ENCODE peak calls at places on chromosomes 2 and 18, in seven cellular contexts. One of them, this sample, is unnamed. For H3K4me1, the result is how much of the 10 kb centered on the place peaks cover.

GRCh38 chr2:231923951-231924888 is 2.0 kb downstream of the NPPC start:
- DNase-seq in stomach: no peak
- DNase-seq in adrenal gland: no peak
- DNase-seq in H1: no peak
- DNase-seq in uterus: no peak
- DNase-seq in transverse colon: no peak
- DNase-seq in heart left ventricle: no peak
- DNase-seq in this sample: no peak

GRCh38 chr2:12110074-12110473 is 363.6 kb downstream of the LPIN1 start:
- DNase-seq in adrenal gland: no peak
- DNase-seq in heart left ventricle: no peak
- DNase-seq in stomach: no peak
- DNase-seq in uterus: no peak
- DNase-seq in H1: no peak
- DNase-seq in transverse colon: no peak
- DNase-seq in this sample: no peak

GRCh38 chr18:54147439-54147838 is 77.0 kb downstream of the MBD2 start:
- DNase-seq in heart left ventricle: no peak
- DNase-seq in uterus: no peak
- DNase-seq in H1: no peak
- DNase-seq in transverse colon: no peak
- DNase-seq in adrenal gland: no peak
- DNase-seq in stomach: no peak
- DNase-seq in this sample: no peak

GRCh38 chr2:47058061-47058931 is 96.8 kb downstream of the STPG4 start:
- DNase-seq in uterus: peak
- DNase-seq in H1: no peak
- DNase-seq in transverse colon: peak
- DNase-seq in adrenal gland: peak
- DNase-seq in heart left ventricle: peak
- DNase-seq in stomach: no peak
- DNase-seq in this sample: no peak

GRCh38 chr2:232537079-232537478 is 2.4 kb upstream of the CHRNG start:
- DNase-seq in uterus: no peak
- DNase-seq in stomach: no peak
- DNase-seq in heart left ventricle: no peak
- DNase-seq in H1: peak
- DNase-seq in transverse colon: no peak
- DNase-seq in adrenal gland: no peak
- DNase-seq in this sample: peak

GRCh38 chr18:49651033-49651432 is 89.2 kb downstream of the LIPG start:
- DNase-seq in heart left ventricle: no peak
- DNase-seq in uterus: no peak
- DNase-seq in transverse colon: no peak
- DNase-seq in H1: no peak
- DNase-seq in adrenal gland: no peak
- DNase-seq in stomach: peak
- DNase-seq in this sample: peak

GRCh38 chr2:32135409-32135808 is 30.3 kb upstream of the SLC30A6 start:
- DNase-seq in transverse colon: peak
- DNase-seq in stomach: no peak
- DNase-seq in uterus: no peak
- DNase-seq in adrenal gland: peak
- DNase-seq in heart left ventricle: no peak
- DNase-seq in H1: no peak
- DNase-seq in this sample: no peak

GRCh38 chr2:235406420-235406819 is 87.4 kb upstream of the AGAP1 start:
- DNase-seq in H1: no peak
- DNase-seq in adrenal gland: peak
- DNase-seq in heart left ventricle: no peak
- DNase-seq in uterus: no peak
- DNase-seq in transverse colon: no peak
- DNase-seq in stomach: no peak
- DNase-seq in this sample: no peak

GRCh38 chr2:189669913-189670312 is 4.6 kb upstream of the ANKAR start:
- DNase-seq in uterus: no peak
- DNase-seq in transverse colon: no peak
- DNase-seq in heart left ventricle: no peak
- DNase-seq in adrenal gland: no peak
- DNase-seq in stomach: no peak
- DNase-seq in H1: no peak
- DNase-seq in this sample: peak

GRCh38 chr2:166013878-166014277 is 60.3 kb upstream of the TTC21B start:
- DNase-seq in H1: no peak
- DNase-seq in uterus: no peak
- DNase-seq in transverse colon: no peak
- DNase-seq in stomach: no peak
- DNase-seq in adrenal gland: no peak
- DNase-seq in heart left ventricle: no peak
- DNase-seq in this sample: no peak

GRCh38 chr2:101558740-101559508 is 84.0 kb upstream of the RFX8 start:
- DNase-seq in stomach: no peak
- DNase-seq in adrenal gland: no peak
- DNase-seq in uterus: no peak
- DNase-seq in H1: no peak
- DNase-seq in transverse colon: no peak
- DNase-seq in heart left ventricle: peak
- DNase-seq in this sample: no peak

GRCh38 chr2:173150087-173150486 is 74.4 kb downstream of the MAP3K20 start:
- DNase-seq in heart left ventricle: no peak
- DNase-seq in stomach: no peak
- DNase-seq in H1: no peak
- DNase-seq in transverse colon: no peak
- DNase-seq in uterus: no peak
- DNase-seq in adrenal gland: no peak
- DNase-seq in this sample: no peak

GRCh38 chr2:173151671-173152398 is 76.2 kb downstream of the MAP3K20 start:
- DNase-seq in H1: no peak
- DNase-seq in uterus: no peak
- DNase-seq in adrenal gland: no peak
- DNase-seq in stomach: no peak
- DNase-seq in heart left ventricle: no peak
- DNase-seq in transverse colon: no peak
- DNase-seq in this sample: no peak

GRCh38 chr2:173148520-173148919 is 72.9 kb downstream of the MAP3K20 start:
- DNase-seq in stomach: no peak
- DNase-seq in heart left ventricle: no peak
- DNase-seq in H1: no peak
- DNase-seq in uterus: no peak
- DNase-seq in transverse colon: no peak
- DNase-seq in adrenal gland: no peak
- DNase-seq in this sample: no peak

GRCh38 chr2:173150963-173151362 is 75.3 kb downstream of the MAP3K20 start:
- DNase-seq in stomach: no peak
- DNase-seq in H1: no peak
- DNase-seq in transverse colon: no peak
- DNase-seq in adrenal gland: no peak
- DNase-seq in heart left ventricle: no peak
- DNase-seq in uterus: no peak
- DNase-seq in this sample: no peak

GRCh38 chr2:173149491-173149890 is 73.8 kb downstream of the MAP3K20 start:
- DNase-seq in H1: no peak
- DNase-seq in transverse colon: no peak
- DNase-seq in adrenal gland: no peak
- DNase-seq in stomach: no peak
- DNase-seq in heart left ventricle: no peak
- DNase-seq in uterus: no peak
- DNase-seq in this sample: no peak
- H3K4me1 ChIP-seq in H1: under half
- H3K4me1 ChIP-seq in transverse colon: under half
- H3K4me1 ChIP-seq in adrenal gland: under half
- H3K4me1 ChIP-seq in stomach: under half
- H3K4me1 ChIP-seq in heart left ventricle: under half
- H3K4me1 ChIP-seq in uterus: under half
- H3K4me1 ChIP-seq in this sample: under half

GRCh38 chr2:85936421-85937068 is 47.8 kb upstream of the ST3GAL5 start:
- DNase-seq in H1: no peak
- DNase-seq in adrenal gland: peak
- DNase-seq in transverse colon: no peak
- DNase-seq in uterus: no peak
- DNase-seq in heart left ventricle: peak
- DNase-seq in stomach: no peak
- DNase-seq in this sample: peak
- TF ChIP-seq POLR2A in H1: no peak
- TF ChIP-seq POLR2A in adrenal gland: peak
- TF ChIP-seq POLR2A in transverse colon: no peak
- TF ChIP-seq POLR2A in uterus: no peak
- TF ChIP-seq POLR2A in heart left ventricle: no peak
- TF ChIP-seq POLR2A in stomach: no peak
- TF ChIP-seq POLR2A in this sample: peak

GRCh38 chr2:1538663-1539062 is 125.4 kb downstream of the TPO start:
- DNase-seq in adrenal gland: no peak
- DNase-seq in heart left ventricle: no peak
- DNase-seq in H1: no peak
- DNase-seq in uterus: no peak
- DNase-seq in transverse colon: no peak
- DNase-seq in stomach: no peak
- DNase-seq in this sample: no peak
- TF ChIP-seq CTCF in adrenal gland: no peak
- TF ChIP-seq CTCF in heart left ventricle: no peak
- TF ChIP-seq CTCF in H1: peak
- TF ChIP-seq CTCF in uterus: no peak
- TF ChIP-seq CTCF in transverse colon: peak
- TF ChIP-seq CTCF in stomach: no peak
- TF ChIP-seq CTCF in this sample: no peak

GRCh38 chr2:37085731-37086147 is 1.4 kb downstream of the GPATCH11 start:
- DNase-seq in transverse colon: no peak
- DNase-seq in adrenal gland: no peak
- DNase-seq in heart left ventricle: no peak
- DNase-seq in uterus: no peak
- DNase-seq in H1: no peak
- DNase-seq in stomach: no peak
- DNase-seq in this sample: no peak
- H3K4me1 ChIP-seq in transverse colon: under half
- H3K4me1 ChIP-seq in adrenal gland: under half
- H3K4me1 ChIP-seq in heart left ventricle: under half
- H3K4me1 ChIP-seq in uterus: under half
- H3K4me1 ChIP-seq in H1: under half
- H3K4me1 ChIP-seq in stomach: under half
- H3K4me1 ChIP-seq in this sample: under half

GRCh38 chr2:157444643-157445040 is 753 bp upstream of the CYTIP start:
- DNase-seq in transverse colon: no peak
- DNase-seq in adrenal gland: no peak
- DNase-seq in H1: no peak
- DNase-seq in uterus: no peak
- DNase-seq in heart left ventricle: no peak
- DNase-seq in stomach: no peak
- DNase-seq in this sample: no peak

GRCh38 chr2:157442136-157442535 is 1.8 kb downstream of the CYTIP start:
- DNase-seq in adrenal gland: no peak
- DNase-seq in H1: no peak
- DNase-seq in heart left ventricle: no peak
- DNase-seq in stomach: no peak
- DNase-seq in uterus: no peak
- DNase-seq in transverse colon: no peak
- DNase-seq in this sample: no peak

GRCh38 chr2:157443090-157443489 is 799 bp downstream of the CYTIP start:
- DNase-seq in transverse colon: no peak
- DNase-seq in heart left ventricle: no peak
- DNase-seq in uterus: no peak
- DNase-seq in adrenal gland: no peak
- DNase-seq in H1: no peak
- DNase-seq in stomach: no peak
- DNase-seq in this sample: no peak

GRCh38 chr2:157442636-157443035 is 1.3 kb downstream of the CYTIP start:
- DNase-seq in heart left ventricle: no peak
- DNase-seq in adrenal gland: no peak
- DNase-seq in transverse colon: no peak
- DNase-seq in H1: no peak
- DNase-seq in stomach: no peak
- DNase-seq in uterus: no peak
- DNase-seq in this sample: no peak

DNA sequence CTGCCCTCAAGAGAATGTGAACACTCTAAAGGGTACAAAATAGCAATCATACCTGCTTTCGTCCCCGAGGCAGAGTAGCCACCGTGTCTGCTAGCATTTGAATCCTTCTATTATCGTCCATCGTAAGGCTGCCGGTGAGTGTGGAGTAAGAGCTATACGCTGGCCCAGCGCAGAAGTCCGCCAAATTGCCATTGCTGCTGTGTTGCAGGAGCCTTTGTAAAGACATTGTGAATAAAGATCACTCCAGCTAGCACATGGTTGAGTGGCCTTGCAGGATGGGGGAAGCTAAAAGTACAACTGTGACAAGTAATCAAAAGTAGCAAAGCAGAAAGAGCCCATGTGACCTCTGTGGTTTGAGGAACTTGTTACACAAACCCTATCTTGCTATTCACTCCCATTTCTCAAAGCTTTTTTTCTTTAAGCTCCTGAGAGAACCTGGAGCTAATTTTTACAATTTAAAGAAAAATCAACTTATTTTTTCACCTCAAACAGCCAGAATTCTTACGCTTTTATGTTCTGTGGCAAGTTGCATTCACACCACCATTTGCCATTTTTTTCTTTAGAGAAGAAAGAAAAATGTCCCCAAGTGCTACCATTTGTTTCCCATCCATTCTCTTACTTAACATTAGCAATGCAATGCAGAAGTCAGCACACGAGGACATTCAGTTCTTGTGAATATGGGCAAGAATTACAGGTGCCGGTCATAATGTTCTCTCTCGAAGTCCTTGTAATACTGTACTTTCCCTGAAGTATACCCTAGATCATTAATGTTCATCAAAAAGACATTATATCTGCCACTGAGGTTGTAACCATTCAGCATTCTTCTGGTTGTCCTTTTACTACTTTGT is at the start of gene CYTIP:
- DNase-seq in transverse colon: peak
- DNase-seq in heart left ventricle: no peak
- DNase-seq in stomach: peak
- DNase-seq in H1: no peak
- DNase-seq in adrenal gland: peak
- DNase-seq in uterus: no peak
- DNase-seq in this sample: no peak
- TF ChIP-seq POLR2A in transverse colon: peak
- TF ChIP-seq POLR2A in heart left ventricle: no peak
- TF ChIP-seq POLR2A in stomach: no peak
- TF ChIP-seq POLR2A in H1: no peak
- TF ChIP-seq POLR2A in adrenal gland: no peak
- TF ChIP-seq POLR2A in uterus: no peak
- TF ChIP-seq POLR2A in this sample: peak

DNA sequence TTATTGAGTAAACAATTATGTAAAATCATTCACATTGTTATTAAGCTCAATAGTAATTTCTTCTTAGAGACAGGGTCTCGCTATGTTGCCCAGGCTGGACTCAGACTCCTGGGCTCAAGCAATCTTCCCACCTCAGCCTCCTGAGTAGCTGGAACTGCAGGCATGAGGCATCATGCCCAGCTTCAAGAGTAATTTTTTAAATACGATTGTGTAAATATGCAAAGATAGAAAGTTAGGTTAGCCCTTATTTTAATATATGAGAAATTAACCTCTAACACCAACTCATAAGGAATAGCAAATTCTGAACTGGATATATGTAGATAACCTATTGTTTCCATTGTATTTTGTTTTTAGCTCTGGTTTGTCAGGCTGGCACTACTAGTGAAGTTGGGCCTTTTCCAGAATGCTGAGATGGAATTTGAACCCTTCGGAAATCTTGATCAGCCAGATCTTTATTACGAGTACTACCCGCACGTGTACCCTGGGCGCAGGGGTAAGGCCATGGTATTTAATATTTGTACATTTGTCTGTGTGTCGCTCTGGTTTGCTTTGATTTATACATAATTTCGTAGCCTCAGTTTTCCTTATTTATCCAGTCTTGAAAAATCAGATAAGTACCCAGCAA is 44.8 kb downstream of the TRAPPC12 start:
- DNase-seq in transverse colon: no peak
- DNase-seq in stomach: no peak
- DNase-seq in H1: no peak
- DNase-seq in adrenal gland: no peak
- DNase-seq in uterus: no peak
- DNase-seq in heart left ventricle: no peak
- DNase-seq in this sample: no peak
- TF ChIP-seq CTCF in transverse colon: peak
- TF ChIP-seq CTCF in stomach: no peak
- TF ChIP-seq CTCF in H1: no peak
- TF ChIP-seq CTCF in adrenal gland: no peak
- TF ChIP-seq CTCF in uterus: no peak
- TF ChIP-seq CTCF in heart left ventricle: no peak
- TF ChIP-seq CTCF in this sample: no peak